ENCODE peak calls at places on chromosomes 4 and X, in seven cellular contexts. One of them, this sample, is unnamed.

GRCh38 chrX:116318672-116319071 is 117.7 kb upstream of the SLC6A14 start:
- DNase-seq in upper lobe of right lung: no peak
- DNase-seq in stimulated activated naive B cell treated with anti-CD40 and anti-IgM and Interleukin-4, amounts not matched to agents 10 μg/mL and 1 μg/mL and 100 μg/mL, for 72 hours: no peak
- DNase-seq in NCI-H226: no peak
- DNase-seq in left cardiac atrium: no peak
- DNase-seq in DMS 273 treated with DMSO at 0.1 percent for 48 hours: no peak
- DNase-seq in activated CD4-positive, alpha-beta T cell treated with anti-CD3 and anti-CD28 coated beads for 24 hours: no peak
- DNase-seq in this sample: no peak

GRCh38 chrX:112867570-112867969 is 26.9 kb upstream of the AMOT start:
- DNase-seq in upper lobe of right lung: no peak
- DNase-seq in stimulated activated naive B cell treated with anti-CD40 and anti-IgM and Interleukin-4, amounts not matched to agents 10 μg/mL and 1 μg/mL and 100 μg/mL, for 72 hours: no peak
- DNase-seq in NCI-H226: no peak
- DNase-seq in left cardiac atrium: no peak
- DNase-seq in DMS 273 treated with DMSO at 0.1 percent for 48 hours: no peak
- DNase-seq in activated CD4-positive, alpha-beta T cell treated with anti-CD3 and anti-CD28 coated beads for 24 hours: no peak
- DNase-seq in this sample: peak

GRCh38 chr4:156534205-156534604 is 437.4 kb downstream of the PDGFC start:
- DNase-seq in upper lobe of right lung: no peak
- DNase-seq in stimulated activated naive B cell treated with anti-CD40 and anti-IgM and Interleukin-4, amounts not matched to agents 10 μg/mL and 1 μg/mL and 100 μg/mL, for 72 hours: no peak
- DNase-seq in NCI-H226: no peak
- DNase-seq in left cardiac atrium: no peak
- DNase-seq in DMS 273 treated with DMSO at 0.1 percent for 48 hours: no peak
- DNase-seq in activated CD4-positive, alpha-beta T cell treated with anti-CD3 and anti-CD28 coated beads for 24 hours: no peak
- DNase-seq in this sample: no peak

GRCh38 chr4:185396724-185397402 is at the start of gene ANKRD37:
- DNase-seq in upper lobe of right lung: peak
- DNase-seq in stimulated activated naive B cell treated with anti-CD40 and anti-IgM and Interleukin-4, amounts not matched to agents 10 μg/mL and 1 μg/mL and 100 μg/mL, for 72 hours: no peak
- DNase-seq in NCI-H226: no peak
- DNase-seq in left cardiac atrium: peak
- DNase-seq in DMS 273 treated with DMSO at 0.1 percent for 48 hours: no peak
- DNase-seq in activated CD4-positive, alpha-beta T cell treated with anti-CD3 and anti-CD28 coated beads for 24 hours: no peak
- DNase-seq in this sample: no peak

GRCh38 chr4:65580551-65580950 is 89.7 kb downstream of the EPHA5 start:
- DNase-seq in upper lobe of right lung: no peak
- DNase-seq in stimulated activated naive B cell treated with anti-CD40 and anti-IgM and Interleukin-4, amounts not matched to agents 10 μg/mL and 1 μg/mL and 100 μg/mL, for 72 hours: no peak
- DNase-seq in NCI-H226: no peak
- DNase-seq in left cardiac atrium: no peak
- DNase-seq in DMS 273 treated with DMSO at 0.1 percent for 48 hours: no peak
- DNase-seq in activated CD4-positive, alpha-beta T cell treated with anti-CD3 and anti-CD28 coated beads for 24 hours: no peak
- DNase-seq in this sample: no peak

GRCh38 chr4:41204400-41204978 is 9.9 kb downstream of the APBB2 start:
- DNase-seq in upper lobe of right lung: no peak
- DNase-seq in stimulated activated naive B cell treated with anti-CD40 and anti-IgM and Interleukin-4, amounts not matched to agents 10 μg/mL and 1 μg/mL and 100 μg/mL, for 72 hours: no peak
- DNase-seq in NCI-H226: peak
- DNase-seq in left cardiac atrium: peak
- DNase-seq in DMS 273 treated with DMSO at 0.1 percent for 48 hours: no peak
- DNase-seq in activated CD4-positive, alpha-beta T cell treated with anti-CD3 and anti-CD28 coated beads for 24 hours: no peak
- DNase-seq in this sample: no peak

GRCh38 chrX:71626576-71626975 is 8.3 kb upstream of the CXCR3 start:
- DNase-seq in upper lobe of right lung: no peak
- DNase-seq in stimulated activated naive B cell treated with anti-CD40 and anti-IgM and Interleukin-4, amounts not matched to agents 10 μg/mL and 1 μg/mL and 100 μg/mL, for 72 hours: no peak
- DNase-seq in NCI-H226: no peak
- DNase-seq in left cardiac atrium: no peak
- DNase-seq in DMS 273 treated with DMSO at 0.1 percent for 48 hours: no peak
- DNase-seq in activated CD4-positive, alpha-beta T cell treated with anti-CD3 and anti-CD28 coated beads for 24 hours: no peak
- DNase-seq in this sample: no peak

GRCh38 chr4:2696423-2696822 is 59.7 kb downstream of the TNIP2 start:
- DNase-seq in upper lobe of right lung: no peak
- DNase-seq in stimulated activated naive B cell treated with anti-CD40 and anti-IgM and Interleukin-4, amounts not matched to agents 10 μg/mL and 1 μg/mL and 100 μg/mL, for 72 hours: peak
- DNase-seq in NCI-H226: no peak
- DNase-seq in left cardiac atrium: no peak
- DNase-seq in DMS 273 treated with DMSO at 0.1 percent for 48 hours: no peak
- DNase-seq in activated CD4-positive, alpha-beta T cell treated with anti-CD3 and anti-CD28 coated beads for 24 hours: no peak
- DNase-seq in this sample: no peak

GRCh38 chr4:140014284-140014683 is 139.7 kb downstream of the MAML3 start:
- DNase-seq in upper lobe of right lung: no peak
- DNase-seq in stimulated activated naive B cell treated with anti-CD40 and anti-IgM and Interleukin-4, amounts not matched to agents 10 μg/mL and 1 μg/mL and 100 μg/mL, for 72 hours: no peak
- DNase-seq in NCI-H226: no peak
- DNase-seq in left cardiac atrium: no peak
- DNase-seq in DMS 273 treated with DMSO at 0.1 percent for 48 hours: no peak
- DNase-seq in activated CD4-positive, alpha-beta T cell treated with anti-CD3 and anti-CD28 coated beads for 24 hours: no peak
- DNase-seq in this sample: no peak

GRCh38 chr4:30867427-30867826 is 147.3 kb downstream of the PCDH7 start:
- DNase-seq in upper lobe of right lung: no peak
- DNase-seq in stimulated activated naive B cell treated with anti-CD40 and anti-IgM and Interleukin-4, amounts not matched to agents 10 μg/mL and 1 μg/mL and 100 μg/mL, for 72 hours: no peak
- DNase-seq in NCI-H226: no peak
- DNase-seq in left cardiac atrium: no peak
- DNase-seq in DMS 273 treated with DMSO at 0.1 percent for 48 hours: no peak
- DNase-seq in activated CD4-positive, alpha-beta T cell treated with anti-CD3 and anti-CD28 coated beads for 24 hours: no peak
- DNase-seq in this sample: no peak

GRCh38 chr4:170014359-170015008 is 11.7 kb downstream of the MFAP3L start:
- DNase-seq in upper lobe of right lung: no peak
- DNase-seq in stimulated activated naive B cell treated with anti-CD40 and anti-IgM and Interleukin-4, amounts not matched to agents 10 μg/mL and 1 μg/mL and 100 μg/mL, for 72 hours: no peak
- DNase-seq in NCI-H226: no peak
- DNase-seq in left cardiac atrium: no peak
- DNase-seq in DMS 273 treated with DMSO at 0.1 percent for 48 hours: no peak
- DNase-seq in activated CD4-positive, alpha-beta T cell treated with anti-CD3 and anti-CD28 coated beads for 24 hours: no peak
- DNase-seq in this sample: no peak

GRCh38 chr4:10730590-10730989 is 46.0 kb upstream of the CLNK start:
- DNase-seq in upper lobe of right lung: no peak
- DNase-seq in stimulated activated naive B cell treated with anti-CD40 and anti-IgM and Interleukin-4, amounts not matched to agents 10 μg/mL and 1 μg/mL and 100 μg/mL, for 72 hours: no peak
- DNase-seq in NCI-H226: no peak
- DNase-seq in left cardiac atrium: no peak
- DNase-seq in DMS 273 treated with DMSO at 0.1 percent for 48 hours: no peak
- DNase-seq in activated CD4-positive, alpha-beta T cell treated with anti-CD3 and anti-CD28 coated beads for 24 hours: no peak
- DNase-seq in this sample: no peak

GRCh38 chr4:90207887-90208454 is 80.8 kb downstream of the CCSER1 start:
- DNase-seq in upper lobe of right lung: no peak
- DNase-seq in stimulated activated naive B cell treated with anti-CD40 and anti-IgM and Interleukin-4, amounts not matched to agents 10 μg/mL and 1 μg/mL and 100 μg/mL, for 72 hours: no peak
- DNase-seq in NCI-H226: no peak
- DNase-seq in left cardiac atrium: no peak
- DNase-seq in DMS 273 treated with DMSO at 0.1 percent for 48 hours: no peak
- DNase-seq in activated CD4-positive, alpha-beta T cell treated with anti-CD3 and anti-CD28 coated beads for 24 hours: no peak
- DNase-seq in this sample: no peak

GRCh38 chrX:150983526-150984163 is 510 bp downstream of the HMGB3 start:
- DNase-seq in upper lobe of right lung: no peak
- DNase-seq in stimulated activated naive B cell treated with anti-CD40 and anti-IgM and Interleukin-4, amounts not matched to agents 10 μg/mL and 1 μg/mL and 100 μg/mL, for 72 hours: no peak
- DNase-seq in NCI-H226: no peak
- DNase-seq in left cardiac atrium: no peak
- DNase-seq in DMS 273 treated with DMSO at 0.1 percent for 48 hours: no peak
- DNase-seq in activated CD4-positive, alpha-beta T cell treated with anti-CD3 and anti-CD28 coated beads for 24 hours: no peak
- DNase-seq in this sample: no peak

GRCh38 chrX:19678941-19679340 is 163.6 kb upstream of the MAP3K15 start:
- DNase-seq in upper lobe of right lung: no peak
- DNase-seq in stimulated activated naive B cell treated with anti-CD40 and anti-IgM and Interleukin-4, amounts not matched to agents 10 μg/mL and 1 μg/mL and 100 μg/mL, for 72 hours: no peak
- DNase-seq in NCI-H226: peak
- DNase-seq in left cardiac atrium: no peak
- DNase-seq in DMS 273 treated with DMSO at 0.1 percent for 48 hours: no peak
- DNase-seq in activated CD4-positive, alpha-beta T cell treated with anti-CD3 and anti-CD28 coated beads for 24 hours: no peak
- DNase-seq in this sample: no peak

GRCh38 chr4:15255537-15255936 is 172.3 kb upstream of the C1QTNF7 start:
- DNase-seq in upper lobe of right lung: no peak
- DNase-seq in stimulated activated naive B cell treated with anti-CD40 and anti-IgM and Interleukin-4, amounts not matched to agents 10 μg/mL and 1 μg/mL and 100 μg/mL, for 72 hours: no peak
- DNase-seq in NCI-H226: no peak
- DNase-seq in left cardiac atrium: no peak
- DNase-seq in DMS 273 treated with DMSO at 0.1 percent for 48 hours: no peak
- DNase-seq in activated CD4-positive, alpha-beta T cell treated with anti-CD3 and anti-CD28 coated beads for 24 hours: no peak
- DNase-seq in this sample: no peak

GRCh38 chr4:67714248-67714583 is 13.3 kb upstream of the UBA6 start:
- DNase-seq in upper lobe of right lung: no peak
- DNase-seq in stimulated activated naive B cell treated with anti-CD40 and anti-IgM and Interleukin-4, amounts not matched to agents 10 μg/mL and 1 μg/mL and 100 μg/mL, for 72 hours: peak
- DNase-seq in NCI-H226: no peak
- DNase-seq in left cardiac atrium: no peak
- DNase-seq in DMS 273 treated with DMSO at 0.1 percent for 48 hours: no peak
- DNase-seq in activated CD4-positive, alpha-beta T cell treated with anti-CD3 and anti-CD28 coated beads for 24 hours: no peak
- DNase-seq in this sample: no peak

GRCh38 chr4:52932586-52933482 is 70.7 kb downstream of the RASL11B start:
- DNase-seq in upper lobe of right lung: no peak
- DNase-seq in stimulated activated naive B cell treated with anti-CD40 and anti-IgM and Interleukin-4, amounts not matched to agents 10 μg/mL and 1 μg/mL and 100 μg/mL, for 72 hours: no peak
- DNase-seq in NCI-H226: peak
- DNase-seq in left cardiac atrium: no peak
- DNase-seq in DMS 273 treated with DMSO at 0.1 percent for 48 hours: no peak
- DNase-seq in activated CD4-positive, alpha-beta T cell treated with anti-CD3 and anti-CD28 coated beads for 24 hours: no peak
- DNase-seq in this sample: peak

GRCh38 chr4:151169223-151169622 is 69.8 kb downstream of the RPS3A start:
- DNase-seq in upper lobe of right lung: no peak
- DNase-seq in stimulated activated naive B cell treated with anti-CD40 and anti-IgM and Interleukin-4, amounts not matched to agents 10 μg/mL and 1 μg/mL and 100 μg/mL, for 72 hours: no peak
- DNase-seq in NCI-H226: no peak
- DNase-seq in left cardiac atrium: peak
- DNase-seq in DMS 273 treated with DMSO at 0.1 percent for 48 hours: peak
- DNase-seq in activated CD4-positive, alpha-beta T cell treated with anti-CD3 and anti-CD28 coated beads for 24 hours: no peak
- DNase-seq in this sample: peak

GRCh38 chr4:101367201-101367600 is 19.9 kb upstream of the PPP3CA start:
- DNase-seq in upper lobe of right lung: no peak
- DNase-seq in stimulated activated naive B cell treated with anti-CD40 and anti-IgM and Interleukin-4, amounts not matched to agents 10 μg/mL and 1 μg/mL and 100 μg/mL, for 72 hours: no peak
- DNase-seq in NCI-H226: peak
- DNase-seq in left cardiac atrium: no peak
- DNase-seq in DMS 273 treated with DMSO at 0.1 percent for 48 hours: no peak
- DNase-seq in activated CD4-positive, alpha-beta T cell treated with anti-CD3 and anti-CD28 coated beads for 24 hours: no peak
- DNase-seq in this sample: no peak

GRCh38 chrX:125295337-125295736 is 24.3 kb upstream of the TEX13C start:
- DNase-seq in upper lobe of right lung: no peak
- DNase-seq in stimulated activated naive B cell treated with anti-CD40 and anti-IgM and Interleukin-4, amounts not matched to agents 10 μg/mL and 1 μg/mL and 100 μg/mL, for 72 hours: no peak
- DNase-seq in NCI-H226: no peak
- DNase-seq in left cardiac atrium: no peak
- DNase-seq in DMS 273 treated with DMSO at 0.1 percent for 48 hours: no peak
- DNase-seq in activated CD4-positive, alpha-beta T cell treated with anti-CD3 and anti-CD28 coated beads for 24 hours: no peak
- DNase-seq in this sample: no peak

GRCh38 chr4:40837094-40837870 is 87.5 kb downstream of the NSUN7 start:
- DNase-seq in upper lobe of right lung: no peak
- DNase-seq in stimulated activated naive B cell treated with anti-CD40 and anti-IgM and Interleukin-4, amounts not matched to agents 10 μg/mL and 1 μg/mL and 100 μg/mL, for 72 hours: no peak
- DNase-seq in NCI-H226: no peak
- DNase-seq in left cardiac atrium: no peak
- DNase-seq in DMS 273 treated with DMSO at 0.1 percent for 48 hours: peak
- DNase-seq in activated CD4-positive, alpha-beta T cell treated with anti-CD3 and anti-CD28 coated beads for 24 hours: no peak
- DNase-seq in this sample: peak

GRCh38 chr4:104395219-104395618 is 99.5 kb downstream of the CXXC4 start:
- DNase-seq in upper lobe of right lung: no peak
- DNase-seq in stimulated activated naive B cell treated with anti-CD40 and anti-IgM and Interleukin-4, amounts not matched to agents 10 μg/mL and 1 μg/mL and 100 μg/mL, for 72 hours: no peak
- DNase-seq in NCI-H226: no peak
- DNase-seq in left cardiac atrium: no peak
- DNase-seq in DMS 273 treated with DMSO at 0.1 percent for 48 hours: no peak
- DNase-seq in activated CD4-positive, alpha-beta T cell treated with anti-CD3 and anti-CD28 coated beads for 24 hours: no peak
- DNase-seq in this sample: peak

GRCh38 chr4:54289316-54289715 is 60.2 kb downstream of the PDGFRA start:
- DNase-seq in upper lobe of right lung: no peak
- DNase-seq in stimulated activated naive B cell treated with anti-CD40 and anti-IgM and Interleukin-4, amounts not matched to agents 10 μg/mL and 1 μg/mL and 100 μg/mL, for 72 hours: no peak
- DNase-seq in NCI-H226: no peak
- DNase-seq in left cardiac atrium: no peak
- DNase-seq in DMS 273 treated with DMSO at 0.1 percent for 48 hours: no peak
- DNase-seq in activated CD4-positive, alpha-beta T cell treated with anti-CD3 and anti-CD28 coated beads for 24 hours: no peak
- DNase-seq in this sample: no peak

GRCh38 chr4:12633058-12633651 is 851.0 kb downstream of the RAB28 start:
- DNase-seq in upper lobe of right lung: peak
- DNase-seq in stimulated activated naive B cell treated with anti-CD40 and anti-IgM and Interleukin-4, amounts not matched to agents 10 μg/mL and 1 μg/mL and 100 μg/mL, for 72 hours: peak
- DNase-seq in NCI-H226: peak
- DNase-seq in left cardiac atrium: peak
- DNase-seq in DMS 273 treated with DMSO at 0.1 percent for 48 hours: no peak
- DNase-seq in activated CD4-positive, alpha-beta T cell treated with anti-CD3 and anti-CD28 coated beads for 24 hours: peak
- DNase-seq in this sample: peak

GRCh38 chrX:120297923-120298322 is 13.3 kb downstream of the TMEM255A start:
- DNase-seq in upper lobe of right lung: no peak
- DNase-seq in stimulated activated naive B cell treated with anti-CD40 and anti-IgM and Interleukin-4, amounts not matched to agents 10 μg/mL and 1 μg/mL and 100 μg/mL, for 72 hours: no peak
- DNase-seq in NCI-H226: no peak
- DNase-seq in left cardiac atrium: no peak
- DNase-seq in DMS 273 treated with DMSO at 0.1 percent for 48 hours: no peak
- DNase-seq in activated CD4-positive, alpha-beta T cell treated with anti-CD3 and anti-CD28 coated beads for 24 hours: no peak
- DNase-seq in this sample: no peak

GRCh38 chr4:44121210-44121609 is 327.4 kb downstream of the KCTD8 start:
- DNase-seq in upper lobe of right lung: no peak
- DNase-seq in stimulated activated naive B cell treated with anti-CD40 and anti-IgM and Interleukin-4, amounts not matched to agents 10 μg/mL and 1 μg/mL and 100 μg/mL, for 72 hours: no peak
- DNase-seq in NCI-H226: no peak
- DNase-seq in left cardiac atrium: no peak
- DNase-seq in DMS 273 treated with DMSO at 0.1 percent for 48 hours: no peak
- DNase-seq in activated CD4-positive, alpha-beta T cell treated with anti-CD3 and anti-CD28 coated beads for 24 hours: no peak
- DNase-seq in this sample: no peak

This sample was measured in NCI-H2171 treated with DMSO at 0.1 percent for 48 hours.